ENCODE peak calls at places on chromosome 4, in ten cellular contexts. E is neural progenitor cell, B is HCT116, P is mammary epithelial cell, U is cardiac muscle cell, W is IMR-90, O is foreskin keratinocyte, A is lower lobe of right lung, H is PC-3, Z is testis. Q is an unnamed sample.

GRCh38 chr4:158065176-158065575 is 107.6 kb downstream of the GASK1B start:
- DNase-seq in E (no peak), B (no peak), P (peak; percentile 2), U (no peak), W (no peak), O (no peak), A (no peak), H (peak; percentile 6), Z (no peak), Q (no peak)

GRCh38 chr4:141240259-141240658 is 19.6 kb downstream of the ZNF330 start:
- DNase-seq in E (no peak), B (no peak), P (no peak), U (no peak), W (no peak), O (no peak), A (no peak), H (no peak), Z (no peak), Q (no peak)

GRCh38 chr4:159765402-159765801 is 662.5 kb downstream of the RAPGEF2 start:
- DNase-seq in E (no peak), B (no peak), P (peak; percentile 37), U (peak; percentile 14), W (no peak), O (peak; percentile 62), A (no peak), H (peak; percentile 14), Z (no peak), Q (no peak)

GRCh38 chr4:142408003-142408441 is 438.1 kb downstream of the INPP4B start:
- DNase-seq in E (no peak), B (no peak), P (peak; percentile 96), U (peak; percentile 58), W (no peak), O (peak; percentile 98), A (no peak), H (peak; percentile 98), Z (no peak), Q (no peak)

GRCh38 chr4:144733566-144733965 is 87.6 kb downstream of the HHIP start:
- DNase-seq in E (no peak), B (no peak), P (no peak), U (no peak), W (no peak), O (no peak), A (no peak), H (no peak), Z (no peak), Q (no peak)

GRCh38 chr4:100633269-100633668 is 115.4 kb upstream of the EMCN start:
- DNase-seq in E (no peak), B (no peak), P (no peak), U (no peak), W (no peak), O (no peak), A (no peak), H (no peak), Z (no peak), Q (no peak)

GRCh38 chr4:48944659-48945290 is 38.2 kb upstream of the OCIAD2 start:
- DNase-seq in E (peak; percentile 48), B (no peak), P (peak; percentile 61), U (no peak), W (no peak), O (peak; percentile 64), A (no peak), H (peak; percentile 30), Z (peak; percentile 71), Q (peak; percentile 30)

GRCh38 chr4:38560763-38561558 is 103.0 kb upstream of the KLF3 start:
- DNase-seq in E (no peak), B (no peak), P (peak; percentile 72), U (no peak), W (no peak), O (peak; percentile 57), A (no peak), H (peak; percentile 11), Z (no peak), Q (no peak)

GRCh38 chr4:139853309-139853708 is 187.7 kb downstream of the MGST2 start:
- DNase-seq in E (no peak), B (no peak), P (no peak), U (no peak), W (no peak), O (no peak), A (no peak), H (no peak), Z (no peak), Q (no peak)

GRCh38 chr4:5500165-5500564 is 208.2 kb downstream of the EVC2 start:
- DNase-seq in E (no peak), B (no peak), P (peak; percentile 31), U (peak; percentile 11), W (peak; percentile 58), O (peak; percentile 43), A (no peak), H (peak; percentile 67), Z (no peak), Q (no peak)

GRCh38 chr4:953574-953915 is 19.8 kb downstream of the DGKQ start:
- DNase-seq in E (no peak), B (no peak), P (no peak), U (no peak), W (no peak), O (no peak), A (no peak), H (no peak), Z (no peak), Q (no peak)

GRCh38 chr4:114312349-114312748 is 286.3 kb upstream of the UGT8 start:
- DNase-seq in E (peak; percentile 2), B (no peak), P (no peak), U (no peak), W (no peak), O (no peak), A (no peak), H (no peak), Z (no peak), Q (no peak)

GRCh38 chr4:156773648-156774357 is 197.8 kb downstream of the PDGFC start:
- DNase-seq in E (no peak), B (no peak), P (peak; percentile 39), U (no peak), W (peak; percentile 56), O (peak; percentile 81), A (no peak), H (peak; percentile 63), Z (no peak), Q (no peak)

GRCh38 chr4:182831376-182831775 is 85.8 kb downstream of the DCTD start:
- DNase-seq in E (no peak), B (no peak), P (no peak), U (no peak), W (no peak), O (no peak), A (no peak), H (no peak), Z (no peak), Q (no peak)

GRCh38 chr4:12319765-12320164 is 891.1 kb upstream of the HS3ST1 start:
- DNase-seq in E (no peak), B (no peak), P (no peak), U (peak; percentile 54), W (no peak), O (no peak), A (no peak), H (no peak), Z (no peak), Q (no peak)

GRCh38 chr4:188695261-188695660 is 556.0 kb downstream of the TRIML1 start:
- DNase-seq in E (no peak), B (no peak), P (no peak), U (no peak), W (no peak), O (no peak), A (no peak), H (no peak), Z (no peak), Q (no peak)

GRCh38 chr4:188697217-188697616 is 558.0 kb downstream of the TRIML1 start:
- DNase-seq in E (no peak), B (no peak), P (no peak), U (no peak), W (no peak), O (no peak), A (no peak), H (no peak), Z (no peak), Q (no peak)

GRCh38 chr4:188691811-188692210 is 552.6 kb downstream of the TRIML1 start:
- DNase-seq in E (no peak), B (no peak), P (no peak), U (no peak), W (peak; percentile 88), O (peak; percentile 48), A (no peak), H (peak; percentile 3), Z (no peak), Q (no peak)
- H3K27ac ChIP-seq in E (no peak overlapping the region), B (no peak overlapping the region), P (no peak overlapping the region), U (no peak overlapping the region), W (no peak overlapping the region), O (no peak overlapping the region), A (no peak overlapping the region), H (no peak overlapping the region), Z (no peak overlapping the region), Q (no peak overlapping the region)

DNA sequence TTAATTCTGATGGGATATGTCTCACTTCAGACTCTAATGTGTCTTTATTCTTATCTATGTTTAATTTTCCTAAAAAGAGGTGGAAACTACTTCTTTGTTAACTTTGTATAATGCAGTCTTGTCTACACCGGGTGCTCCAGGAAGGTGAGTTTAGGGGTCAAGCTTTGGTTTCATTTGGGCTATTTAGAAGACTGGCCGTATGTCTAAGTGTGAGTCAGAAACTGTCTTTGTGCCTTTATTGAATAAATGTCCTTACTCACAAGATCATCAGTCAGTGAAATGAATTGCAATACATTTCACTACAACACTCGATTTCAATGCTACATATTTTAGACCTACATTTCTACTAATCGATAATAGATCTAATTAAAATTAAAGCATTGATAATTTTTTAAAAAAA is 56.2 kb downstream of the PROM1 start:
- DNase-seq in E (no peak), B (no peak), P (no peak), U (no peak), W (peak; percentile 7), O (no peak), A (no peak), H (peak; percentile 48), Z (no peak), Q (no peak)
- H3K27me3 ChIP-seq in E (no peaks in the 10 kb centered on the region), B (no peaks in the 10 kb centered on the region), P (no peaks in the 10 kb centered on the region), U (no peaks in the 10 kb centered on the region), W (peaks cover 20% of the 10 kb centered on the region), O (peaks cover 29% of the 10 kb centered on the region), A (no peaks in the 10 kb centered on the region), H (no peaks in the 10 kb centered on the region), Z (no peaks in the 10 kb centered on the region), Q (no peaks in the 10 kb centered on the region)

GRCh38 chr4:73142995-73143547 is 73.6 kb upstream of the COX18 start:
- DNase-seq in E (no peak), B (no peak), P (no peak), U (peak; percentile 4), W (no peak), O (no peak), A (no peak), H (peak; percentile 14), Z (no peak), Q (no peak)
- TF ChIP-seq CTCF in E (peak; percentile 44), B (no peak), P (peak; percentile 19), U (peak; percentile 27), W (peak; percentile 31), O (peak; percentile 44), A (no peak), H (peak; percentile 66), Z (no peak), Q (no peak)

DNA sequence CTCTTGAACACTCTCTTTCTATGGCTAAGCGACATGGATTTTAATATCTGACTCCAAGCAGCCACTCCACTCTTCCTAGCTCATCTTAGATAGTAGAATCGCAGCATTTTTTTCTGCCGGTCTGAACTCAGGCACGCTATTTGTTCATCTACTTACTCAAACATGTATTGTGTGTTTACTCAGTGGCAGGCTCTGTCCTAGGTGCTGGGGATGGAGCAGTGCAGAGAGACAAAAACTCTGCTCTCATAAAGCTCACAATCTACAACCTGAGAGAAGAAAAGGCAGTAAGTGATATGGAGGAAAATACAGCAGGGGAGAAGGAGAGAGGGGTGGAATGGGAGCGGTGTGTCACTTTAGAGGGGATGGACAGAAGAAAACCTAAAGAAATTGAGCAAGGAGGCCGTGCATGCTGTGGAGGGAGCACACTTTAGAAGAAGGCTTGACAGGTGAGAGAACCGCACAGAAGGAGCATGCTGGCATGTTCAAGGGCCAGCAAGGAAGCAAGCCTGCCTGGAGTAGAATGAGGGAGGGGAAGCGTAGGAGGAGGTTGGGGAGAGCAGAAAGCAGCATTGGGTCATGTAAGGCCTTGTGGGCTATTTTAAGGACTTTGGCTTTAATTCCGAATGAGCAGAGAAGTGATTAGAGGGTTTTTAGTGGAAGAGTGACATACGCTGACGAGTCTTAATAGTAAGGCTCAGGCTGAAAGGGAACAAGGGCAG is 132.0 kb downstream of the ANK2 start:
- DNase-seq in E (no peak), B (no peak), P (no peak), U (no peak), W (no peak), O (no peak), A (no peak), H (no peak), Z (no peak), Q (peak; percentile 80)
- H3K27ac ChIP-seq in E (no peak overlapping the region), B (no peak overlapping the region), P (no peak overlapping the region), U (peak overlapping the region; percentile 80), W (no peak overlapping the region), O (no peak overlapping the region), A (no peak overlapping the region), H (no peak overlapping the region), Z (no peak overlapping the region), Q (peak overlapping the region; percentile 48)